ENCODE peak calls at places on chromosomes 1 and 21, in eight cellular contexts. One of them, this sample, is unnamed.

GRCh38 chr1:205849619-205850355 is at the start of gene PM20D1:
- DNase-seq in GM13976: peak
- DNase-seq in left ventricle myocardium inferior: peak
- DNase-seq in HCT116: no peak
- DNase-seq in cardiac fibroblast: peak
- DNase-seq in ovary: peak
- DNase-seq in MCF 10A: no peak
- DNase-seq in K562: peak
- DNase-seq in this sample: no peak

GRCh38 chr1:87523466-87523865 is 194.8 kb downstream of the LMO4 start:
- DNase-seq in GM13976: no peak
- DNase-seq in left ventricle myocardium inferior: no peak
- DNase-seq in HCT116: no peak
- DNase-seq in cardiac fibroblast: no peak
- DNase-seq in ovary: peak
- DNase-seq in MCF 10A: no peak
- DNase-seq in K562: no peak
- DNase-seq in this sample: no peak

GRCh38 chr21:20388400-20388799 is 609.8 kb upstream of the NCAM2 start:
- DNase-seq in GM13976: no peak
- DNase-seq in left ventricle myocardium inferior: no peak
- DNase-seq in HCT116: no peak
- DNase-seq in cardiac fibroblast: no peak
- DNase-seq in ovary: no peak
- DNase-seq in MCF 10A: no peak
- DNase-seq in K562: peak
- DNase-seq in this sample: no peak

GRCh38 chr1:81912383-81912782 is 111.6 kb downstream of the ADGRL2 start:
- DNase-seq in GM13976: no peak
- DNase-seq in left ventricle myocardium inferior: no peak
- DNase-seq in HCT116: no peak
- DNase-seq in cardiac fibroblast: no peak
- DNase-seq in ovary: no peak
- DNase-seq in MCF 10A: no peak
- DNase-seq in K562: no peak
- DNase-seq in this sample: no peak

GRCh38 chr1:100989306-100990077 is 36.1 kb downstream of the DPH5 start:
- DNase-seq in GM13976: no peak
- DNase-seq in left ventricle myocardium inferior: no peak
- DNase-seq in HCT116: no peak
- DNase-seq in cardiac fibroblast: peak
- DNase-seq in ovary: no peak
- DNase-seq in MCF 10A: peak
- DNase-seq in K562: no peak
- DNase-seq in this sample: peak

GRCh38 chr1:235650341-235651169 is 971 bp upstream of the GNG4 start:
- DNase-seq in GM13976: no peak
- DNase-seq in left ventricle myocardium inferior: no peak
- DNase-seq in HCT116: no peak
- DNase-seq in cardiac fibroblast: no peak
- DNase-seq in ovary: peak
- DNase-seq in MCF 10A: no peak
- DNase-seq in K562: no peak
- DNase-seq in this sample: no peak

GRCh38 chr1:60678381-60678780 is 404.0 kb upstream of the NFIA start:
- DNase-seq in GM13976: no peak
- DNase-seq in left ventricle myocardium inferior: no peak
- DNase-seq in HCT116: no peak
- DNase-seq in cardiac fibroblast: no peak
- DNase-seq in ovary: no peak
- DNase-seq in MCF 10A: no peak
- DNase-seq in K562: no peak
- DNase-seq in this sample: no peak

GRCh38 chr1:118209648-118210047 is 24.6 kb upstream of the SPAG17 start:
- DNase-seq in GM13976: no peak
- DNase-seq in left ventricle myocardium inferior: no peak
- DNase-seq in HCT116: no peak
- DNase-seq in cardiac fibroblast: no peak
- DNase-seq in ovary: no peak
- DNase-seq in MCF 10A: peak
- DNase-seq in K562: no peak
- DNase-seq in this sample: no peak

GRCh38 chr1:154578058-154578418 is 10.5 kb downstream of the CHRNB2 start:
- DNase-seq in GM13976: no peak
- DNase-seq in left ventricle myocardium inferior: peak
- DNase-seq in HCT116: no peak
- DNase-seq in cardiac fibroblast: peak
- DNase-seq in ovary: peak
- DNase-seq in MCF 10A: no peak
- DNase-seq in K562: no peak
- DNase-seq in this sample: no peak

GRCh38 chr1:212073490-212073889 is 37.9 kb downstream of the DTL start:
- DNase-seq in GM13976: no peak
- DNase-seq in left ventricle myocardium inferior: no peak
- DNase-seq in HCT116: no peak
- DNase-seq in cardiac fibroblast: peak
- DNase-seq in ovary: no peak
- DNase-seq in MCF 10A: no peak
- DNase-seq in K562: no peak
- DNase-seq in this sample: no peak
- TF ChIP-seq CTCF in GM13976: no peak
- TF ChIP-seq CTCF in left ventricle myocardium inferior: no peak
- TF ChIP-seq CTCF in HCT116: peak
- TF ChIP-seq CTCF in cardiac fibroblast: no peak
- TF ChIP-seq CTCF in ovary: no peak
- TF ChIP-seq CTCF in MCF 10A: no peak
- TF ChIP-seq CTCF in K562: peak
- TF ChIP-seq CTCF in this sample: peak

GRCh38 chr1:161726631-161727342 is 5.4 kb downstream of the FCRLB start:
- DNase-seq in GM13976: peak
- DNase-seq in left ventricle myocardium inferior: peak
- DNase-seq in HCT116: peak
- DNase-seq in cardiac fibroblast: peak
- DNase-seq in ovary: peak
- DNase-seq in MCF 10A: peak
- DNase-seq in K562: peak
- DNase-seq in this sample: peak
- TF ChIP-seq CTCF in GM13976: no peak
- TF ChIP-seq CTCF in left ventricle myocardium inferior: no peak
- TF ChIP-seq CTCF in HCT116: no peak
- TF ChIP-seq CTCF in cardiac fibroblast: no peak
- TF ChIP-seq CTCF in ovary: no peak
- TF ChIP-seq CTCF in MCF 10A: no peak
- TF ChIP-seq CTCF in K562: peak
- TF ChIP-seq CTCF in this sample: no peak

GRCh38 chr1:54951810-54952226 is 28.6 kb upstream of the TMEM61 start:
- DNase-seq in GM13976: no peak
- DNase-seq in left ventricle myocardium inferior: no peak
- DNase-seq in HCT116: no peak
- DNase-seq in cardiac fibroblast: no peak
- DNase-seq in ovary: no peak
- DNase-seq in MCF 10A: no peak
- DNase-seq in K562: no peak
- DNase-seq in this sample: no peak

GRCh38 chr1:54947540-54947939 is 32.9 kb upstream of the TMEM61 start:
- DNase-seq in GM13976: no peak
- DNase-seq in left ventricle myocardium inferior: no peak
- DNase-seq in HCT116: no peak
- DNase-seq in cardiac fibroblast: no peak
- DNase-seq in ovary: no peak
- DNase-seq in MCF 10A: no peak
- DNase-seq in K562: no peak
- DNase-seq in this sample: no peak

GRCh38 chr1:54949971-54950360 is 30.5 kb upstream of the TMEM61 start:
- DNase-seq in GM13976: no peak
- DNase-seq in left ventricle myocardium inferior: no peak
- DNase-seq in HCT116: no peak
- DNase-seq in cardiac fibroblast: peak
- DNase-seq in ovary: no peak
- DNase-seq in MCF 10A: peak
- DNase-seq in K562: no peak
- DNase-seq in this sample: peak

GRCh38 chr1:54952950-54953718 is 27.3 kb upstream of the TMEM61 start:
- DNase-seq in GM13976: no peak
- DNase-seq in left ventricle myocardium inferior: no peak
- DNase-seq in HCT116: no peak
- DNase-seq in cardiac fibroblast: peak
- DNase-seq in ovary: no peak
- DNase-seq in MCF 10A: peak
- DNase-seq in K562: no peak
- DNase-seq in this sample: peak

GRCh38 chr1:54950361-54951163 is 29.9 kb upstream of the TMEM61 start:
- DNase-seq in GM13976: peak
- DNase-seq in left ventricle myocardium inferior: peak
- DNase-seq in HCT116: peak
- DNase-seq in cardiac fibroblast: peak
- DNase-seq in ovary: peak
- DNase-seq in MCF 10A: peak
- DNase-seq in K562: peak
- DNase-seq in this sample: peak
- TF ChIP-seq CTCF in GM13976: peak
- TF ChIP-seq CTCF in left ventricle myocardium inferior: peak
- TF ChIP-seq CTCF in HCT116: peak
- TF ChIP-seq CTCF in cardiac fibroblast: peak
- TF ChIP-seq CTCF in ovary: peak
- TF ChIP-seq CTCF in MCF 10A: peak
- TF ChIP-seq CTCF in K562: peak
- TF ChIP-seq CTCF in this sample: peak

DNA sequence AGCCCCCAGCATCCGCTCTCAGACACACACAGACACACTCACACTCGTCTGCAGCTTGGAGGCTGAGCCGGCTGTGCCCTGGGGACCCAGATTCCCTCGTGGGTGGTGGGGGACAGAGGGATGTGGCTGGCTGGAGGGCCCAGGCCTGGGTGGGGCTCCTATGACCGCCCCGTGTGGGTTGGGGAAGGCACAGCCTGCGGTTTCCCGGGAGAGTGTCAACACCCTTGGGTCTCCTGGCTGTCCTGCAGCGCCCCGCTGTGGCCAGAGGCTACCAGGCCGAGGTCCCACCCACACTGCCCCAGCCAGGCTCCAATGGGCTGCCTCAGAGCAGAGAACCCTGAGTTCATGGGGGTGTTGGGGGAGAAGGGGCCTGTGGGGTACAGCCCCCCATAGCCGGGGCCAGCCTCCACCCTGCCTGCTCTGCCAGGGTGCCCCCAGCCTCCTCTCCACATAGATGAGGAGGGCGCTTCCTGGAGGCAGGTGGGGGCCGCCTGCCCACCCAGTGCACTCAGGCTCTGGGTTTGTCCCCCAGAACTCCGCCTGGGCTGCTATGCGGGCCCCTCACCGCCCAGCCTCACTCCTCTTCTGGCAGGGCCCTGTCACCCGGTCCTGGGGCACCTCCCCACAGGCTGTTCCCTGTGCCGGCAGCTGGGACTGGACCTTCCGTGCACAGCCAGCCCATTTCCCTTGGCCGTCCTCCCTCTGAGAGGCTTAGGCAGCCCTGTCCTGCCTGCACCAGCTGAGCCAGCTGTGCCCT is at the start of gene TTC34:
- DNase-seq in GM13976: peak
- DNase-seq in left ventricle myocardium inferior: no peak
- DNase-seq in HCT116: peak
- DNase-seq in cardiac fibroblast: no peak
- DNase-seq in ovary: no peak
- DNase-seq in MCF 10A: no peak
- DNase-seq in K562: peak
- DNase-seq in this sample: no peak
- TF ChIP-seq CTCF in GM13976: peak
- TF ChIP-seq CTCF in left ventricle myocardium inferior: peak
- TF ChIP-seq CTCF in HCT116: peak
- TF ChIP-seq CTCF in cardiac fibroblast: no peak
- TF ChIP-seq CTCF in ovary: no peak
- TF ChIP-seq CTCF in MCF 10A: no peak
- TF ChIP-seq CTCF in K562: peak
- TF ChIP-seq CTCF in this sample: no peak

DNA sequence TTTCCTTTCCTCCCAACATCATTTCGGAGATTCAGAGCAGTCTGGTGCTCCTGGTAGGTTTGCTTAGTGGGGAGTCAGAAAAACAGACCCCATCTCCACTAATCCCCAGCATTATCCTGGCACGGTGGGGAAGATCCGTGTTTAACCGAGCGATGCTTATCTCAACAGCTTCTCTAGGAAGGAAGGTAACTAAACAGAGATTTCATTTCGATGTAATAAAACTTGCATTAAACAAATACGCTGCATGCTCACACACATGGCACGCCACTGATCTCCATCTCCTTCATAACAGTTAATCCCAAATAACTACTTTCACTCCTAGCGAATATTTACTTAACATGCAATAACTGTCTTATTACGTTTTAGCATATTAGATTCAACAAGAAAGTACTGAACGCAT is 144.6 kb upstream of the CD34 start:
- DNase-seq in GM13976: no peak
- DNase-seq in left ventricle myocardium inferior: no peak
- DNase-seq in HCT116: no peak
- DNase-seq in cardiac fibroblast: no peak
- DNase-seq in ovary: no peak
- DNase-seq in MCF 10A: no peak
- DNase-seq in K562: no peak
- DNase-seq in this sample: no peak
- TF ChIP-seq CTCF in GM13976: no peak
- TF ChIP-seq CTCF in left ventricle myocardium inferior: no peak
- TF ChIP-seq CTCF in HCT116: no peak
- TF ChIP-seq CTCF in cardiac fibroblast: no peak
- TF ChIP-seq CTCF in ovary: no peak
- TF ChIP-seq CTCF in MCF 10A: no peak
- TF ChIP-seq CTCF in K562: no peak
- TF ChIP-seq CTCF in this sample: no peak

GRCh38 chr1:58206749-58207148 is 339.8 kb downstream of the OMA1 start:
- DNase-seq in GM13976: no peak
- DNase-seq in left ventricle myocardium inferior: no peak
- DNase-seq in HCT116: no peak
- DNase-seq in cardiac fibroblast: no peak
- DNase-seq in ovary: no peak
- DNase-seq in MCF 10A: peak
- DNase-seq in K562: no peak
- DNase-seq in this sample: no peak

GRCh38 chr1:58201492-58202106 is 344.9 kb downstream of the OMA1 start:
- DNase-seq in GM13976: no peak
- DNase-seq in left ventricle myocardium inferior: no peak
- DNase-seq in HCT116: no peak
- DNase-seq in cardiac fibroblast: no peak
- DNase-seq in ovary: no peak
- DNase-seq in MCF 10A: no peak
- DNase-seq in K562: no peak
- DNase-seq in this sample: no peak

GRCh38 chr1:58209578-58209977 is 336.9 kb downstream of the OMA1 start:
- DNase-seq in GM13976: no peak
- DNase-seq in left ventricle myocardium inferior: no peak
- DNase-seq in HCT116: no peak
- DNase-seq in cardiac fibroblast: no peak
- DNase-seq in ovary: no peak
- DNase-seq in MCF 10A: no peak
- DNase-seq in K562: no peak
- DNase-seq in this sample: no peak

GRCh38 chr1:58200437-58200836 is 346.1 kb downstream of the OMA1 start:
- DNase-seq in GM13976: no peak
- DNase-seq in left ventricle myocardium inferior: no peak
- DNase-seq in HCT116: no peak
- DNase-seq in cardiac fibroblast: no peak
- DNase-seq in ovary: no peak
- DNase-seq in MCF 10A: no peak
- DNase-seq in K562: no peak
- DNase-seq in this sample: no peak

GRCh38 chr1:58204284-58204683 is 342.2 kb downstream of the OMA1 start:
- DNase-seq in GM13976: no peak
- DNase-seq in left ventricle myocardium inferior: no peak
- DNase-seq in HCT116: no peak
- DNase-seq in cardiac fibroblast: no peak
- DNase-seq in ovary: no peak
- DNase-seq in MCF 10A: peak
- DNase-seq in K562: peak
- DNase-seq in this sample: no peak
- TF ChIP-seq CTCF in GM13976: no peak
- TF ChIP-seq CTCF in left ventricle myocardium inferior: no peak
- TF ChIP-seq CTCF in HCT116: no peak
- TF ChIP-seq CTCF in cardiac fibroblast: no peak
- TF ChIP-seq CTCF in ovary: no peak
- TF ChIP-seq CTCF in MCF 10A: no peak
- TF ChIP-seq CTCF in K562: peak
- TF ChIP-seq CTCF in this sample: peak

This sample was measured in HFFc6.